ENCODE peak calls at places on chromosomes 6 and 20, in four cellular contexts. D is sigmoid colon, B is Panc1, U is psoas muscle. J is an unnamed sample.
A peak's percentile ranks its signal among the peaks of the same experiment; 100 is the strongest.

GRCh38 chr6:26103770-26104456 is 16.7 kb downstream of the HFE start:
- DNase-seq in U (peak; percentile 92), B (peak; percentile 98), D (peak; percentile 97), J (peak; percentile 93)

GRCh38 chr20:32116079-32116521 is 6.6 kb downstream of the TM9SF4 start:
- DNase-seq in B (no peak), D (no peak), U (no peak), J (no peak)

GRCh38 chr20:6866741-6867140 is 99.3 kb downstream of the BMP2 start:
- DNase-seq in D (no peak), B (no peak), U (no peak), J (no peak)

GRCh38 chr6:151352410-151353399 is 38.7 kb downstream of the ZBTB2 start:
- DNase-seq in U (no peak), D (no peak), B (no peak), J (no peak)

GRCh38 chr6:154861825-154862224 is 128.6 kb downstream of the SCAF8 start:
- DNase-seq in U (no peak), B (no peak), D (no peak), J (no peak)

GRCh38 chr6:15623282-15624116 is 39.3 kb downstream of the DTNBP1 start:
- DNase-seq in B (no peak), U (no peak), D (peak; percentile 61), J (no peak)

GRCh38 chr20:16518068-16518783 is 55.0 kb downstream of the KIF16B start:
- DNase-seq in U (no peak), B (peak; percentile 42), D (no peak), J (no peak)

GRCh38 chr6:13229205-13230085 is 98.9 kb downstream of the TBC1D7 start:
- DNase-seq in B (peak; percentile 5), U (no peak), D (no peak), J (no peak)

GRCh38 chr6:139415365-139415764 is 40.9 kb upstream of the CITED2 start:
- DNase-seq in D (no peak), U (no peak), B (no peak), J (no peak)

GRCh38 chr20:2217857-2218529 is 77.8 kb upstream of the TGM3 start:
- DNase-seq in U (no peak), D (no peak), B (no peak), J (no peak)

GRCh38 chr20:370151-370600 is 10.4 kb upstream of the TRIB3 start:
- DNase-seq in B (no peak), U (no peak), D (no peak), J (no peak)

GRCh38 chr6:151313060-151313459 is 73.3 kb downstream of the AKAP12 start:
- DNase-seq in U (no peak), D (no peak), B (no peak), J (no peak)

GRCh38 chr6:88520020-88520338 is 353.8 kb upstream of the CNR1 start:
- DNase-seq in U (no peak), D (no peak), B (no peak), J (no peak)

GRCh38 chr20:45752747-45753146 is 30.6 kb downstream of the SPINT4 start:
- DNase-seq in U (no peak), D (no peak), B (no peak), J (no peak)

GRCh38 chr6:143902827-143903226 is 38.6 kb downstream of the ZC2HC1B start:
- DNase-seq in B (no peak), U (no peak), D (no peak), J (no peak)

GRCh38 chr20:47188540-47188939 is 168.0 kb downstream of the ZMYND8 start:
- DNase-seq in D (no peak), U (no peak), B (no peak), J (no peak)

GRCh38 chr6:113672691-113673149 is 184.4 kb upstream of the MARCKS start:
- DNase-seq in U (peak; percentile 80), D (peak; percentile 70), B (no peak), J (peak; percentile 73)

GRCh38 chr6:56752009-56752408 is 109.3 kb upstream of the DST start:
- DNase-seq in U (no peak), B (no peak), D (no peak), J (no peak)

GRCh38 chr6:18047406-18047805 is 60.0 kb upstream of the KIF13A start:
- DNase-seq in D (no peak), B (no peak), U (no peak), J (no peak)

GRCh38 chr6:153831350-153832078 is 207.5 kb upstream of the OPRM1 start:
- DNase-seq in D (no peak), B (no peak), U (no peak), J (no peak)

GRCh38 chr20:991850-992249 is 10.3 kb downstream of the RSPO4 start:
- DNase-seq in U (peak; percentile 20), B (no peak), D (no peak), J (no peak)

GRCh38 chr6:11161031-11161966 is 49.8 kb upstream of the ERVFRD-1 start:
- DNase-seq in B (no peak), D (no peak), U (no peak), J (no peak)

GRCh38 chr6:111973897-111974639 is 79.8 kb upstream of the CCN6 start:
- DNase-seq in B (no peak), D (no peak), U (no peak), J (no peak)

GRCh38 chr20:40009542-40009941 is 679.5 kb downstream of the MAFB start:
- DNase-seq in D (no peak), B (no peak), U (no peak), J (no peak)

GRCh38 chr20:25543068-25543467 is 42.3 kb downstream of the NINL start:
- DNase-seq in U (no peak), B (no peak), D (no peak), J (no peak)

GRCh38 chr20:21104466-21104761 is 1.7 kb downstream of the LINC00237 start:
- DNase-seq in D (no peak), U (no peak), B (no peak), J (no peak)

GRCh38 chr20:21105429-21106170 is 558 bp downstream of the LINC00237 start:
- DNase-seq in D (no peak), U (no peak), B (no peak), J (no peak)

GRCh38 chr20:21104921-21105320 is 1.2 kb downstream of the LINC00237 start:
- DNase-seq in U (no peak), B (no peak), D (no peak), J (no peak)

GRCh38 chr20:21103582-21104465 is 2.3 kb downstream of the LINC00237 start:
- DNase-seq in U (no peak), D (no peak), B (no peak), J (no peak)

DNA sequence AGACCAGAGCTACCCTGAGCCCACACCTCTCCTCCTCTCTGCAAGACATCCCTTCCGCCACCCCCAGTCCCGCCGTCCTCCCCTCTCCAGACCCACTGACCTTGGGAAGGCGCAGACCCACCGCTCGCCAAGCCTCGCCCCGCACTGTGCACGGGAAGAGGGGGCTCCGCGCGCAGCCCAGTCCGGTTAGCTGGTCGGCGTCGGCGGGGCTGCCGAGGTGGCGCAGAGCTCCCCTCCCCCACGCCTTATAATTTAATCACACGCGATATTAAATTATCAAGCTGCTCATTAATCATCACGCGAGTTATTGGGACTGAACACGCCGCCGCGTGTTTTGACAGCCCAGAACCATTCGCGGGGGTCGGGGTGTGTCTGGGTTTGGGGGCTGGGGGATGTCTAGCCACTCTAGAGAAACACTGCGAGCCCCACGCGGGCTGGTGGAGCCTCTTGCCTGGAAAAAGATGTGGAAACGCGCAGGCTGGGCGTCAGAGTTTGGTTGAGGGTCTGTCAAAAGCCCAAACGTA is at the start of gene LINC00237:
- DNase-seq in U (no peak), D (no peak), B (no peak), J (no peak)
- H3K4me3 ChIP-seq in U (peak within 1 kb of the TSS; percentile 47), D (no peak within 1 kb of the TSS), B (no peak within 1 kb of the TSS), J (peak within 1 kb of the TSS; percentile 23)

GRCh38 chr6:150163970-150164369 is 21.1 kb downstream of the PPP1R14C start:
- DNase-seq in D (no peak), B (no peak), U (no peak), J (no peak)
- TF ChIP-seq CTCF in D (no peak), B (no peak), U (no peak), J (no peak)

GRCh38 chr6:166861961-166862286 is 94.4 kb downstream of the RNASET2 start:
- DNase-seq in B (no peak), D (no peak), U (no peak), J (no peak)

GRCh38 chr6:166860392-166860791 is 96.0 kb downstream of the RNASET2 start:
- DNase-seq in D (no peak), U (no peak), B (no peak), J (no peak)

GRCh38 chr6:166862287-166862977 is 93.9 kb downstream of the RNASET2 start:
- DNase-seq in U (no peak), D (no peak), B (no peak), J (no peak)

GRCh38 chr6:166862978-166863530 is 93.3 kb downstream of the RNASET2 start:
- DNase-seq in B (no peak), D (no peak), U (no peak), J (no peak)

DNA sequence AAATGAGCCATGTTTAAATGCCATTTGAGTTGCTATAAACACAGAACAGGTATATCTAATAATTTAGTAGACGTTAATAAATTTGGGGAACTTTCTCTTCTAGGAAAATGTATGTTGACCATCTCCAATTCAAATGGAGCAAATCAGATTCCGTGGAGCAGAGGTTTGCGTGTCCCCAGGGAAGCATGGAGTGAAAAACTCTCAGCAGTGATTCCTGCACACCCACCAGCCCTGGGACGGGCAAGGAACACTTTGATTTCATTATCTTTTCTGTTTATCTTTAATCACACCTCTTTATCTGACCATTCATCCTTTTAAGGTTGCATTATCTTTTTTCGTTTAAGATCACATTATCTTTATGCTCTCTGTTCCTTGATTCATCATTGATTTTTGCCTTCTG is 95.0 kb downstream of the RNASET2 start:
- DNase-seq in B (no peak), U (no peak), D (no peak), J (no peak)
- H3K4me3 ChIP-seq in B (no peak overlapping the region), U (no peak overlapping the region), D (no peak overlapping the region), J (no peak overlapping the region)

GRCh38 chr6:142537612-142538478 is 236.0 kb downstream of the ADGRG6 start:
- DNase-seq in B (no peak), D (no peak), U (no peak), J (no peak)
- TF ChIP-seq CTCF in B (peak; percentile 77), D (no peak), U (peak; percentile 9), J (peak; percentile 33)

GRCh38 chr20:43189614-43190331 is at the start of gene PTPRT:
- DNase-seq in D (no peak), B (no peak), U (no peak), J (no peak)

GRCh38 chr20:43190332-43190953 is 737 bp upstream of the PTPRT start:
- DNase-seq in B (no peak), D (no peak), U (no peak), J (no peak)

GRCh38 chr20:43187476-43188233 is 2.1 kb downstream of the PTPRT start:
- DNase-seq in D (peak; percentile 78), B (peak; percentile 25), U (peak; percentile 74), J (peak; percentile 86)

GRCh38 chr20:43188234-43188653 is 1.5 kb downstream of the PTPRT start:
- DNase-seq in D (no peak), U (no peak), B (no peak), J (no peak)

DNA sequence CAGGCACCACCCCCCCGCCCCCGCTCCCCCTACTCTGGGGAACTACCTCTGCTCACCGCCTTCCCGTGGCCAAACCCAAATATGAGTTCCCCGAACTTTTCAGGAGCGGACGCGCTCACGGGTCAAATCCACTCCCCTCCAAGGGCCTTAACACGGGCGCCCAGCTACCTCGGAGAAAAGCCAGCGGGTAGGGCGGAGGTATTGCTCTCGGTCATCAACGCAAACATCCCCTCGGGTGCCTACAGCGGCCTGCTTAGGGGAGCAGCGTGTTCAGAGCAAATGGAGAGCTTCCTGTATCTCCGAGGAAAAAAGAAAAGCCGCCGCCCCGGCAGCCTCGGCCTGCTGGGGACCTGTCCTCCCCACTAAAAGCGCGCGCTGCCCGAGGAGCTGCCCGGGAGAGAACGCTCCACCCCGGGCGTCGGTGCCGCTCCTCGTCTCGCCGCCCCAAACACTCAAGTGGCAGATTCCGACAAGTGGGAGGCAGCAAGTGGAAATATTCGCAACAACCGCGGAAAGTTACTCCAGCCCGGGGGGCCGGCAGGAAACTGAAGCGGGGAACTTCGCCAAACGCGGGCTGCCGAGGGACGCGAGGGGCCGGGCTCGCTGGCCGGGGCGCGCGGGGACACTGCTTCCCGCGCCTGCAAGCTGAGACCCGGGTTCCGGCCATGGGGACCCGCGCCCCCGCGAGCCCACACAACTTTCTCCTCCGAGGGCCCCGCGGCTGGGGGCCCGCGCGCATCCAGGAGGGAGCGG is 669 bp downstream of the PTPRT start:
- DNase-seq in D (no peak), U (no peak), B (no peak), J (no peak)
- H3K4me3 ChIP-seq in D (no peak overlapping the region), U (no peak overlapping the region), B (no peak overlapping the region), J (no peak overlapping the region)